ENCODE peak calls at places on chromosomes 11 and 22, in four cellular contexts. One of them, this sample, is unnamed.
A peak's percentile ranks its signal among the peaks of the same experiment; 100 is the strongest.

GRCh38 chr22:38155703-38156102 is 25.9 kb downstream of the PLA2G6 start:
- DNase-seq in PC-3: no peak
- DNase-seq in H9: no peak
- DNase-seq in HepG2: no peak
- DNase-seq in this sample: no peak

GRCh38 chr22:28172948-28173360 is 253.9 kb upstream of the PITPNB start:
- DNase-seq in H9: no peak
- DNase-seq in HepG2: no peak
- DNase-seq in PC-3: peak; percentile 55
- DNase-seq in this sample: no peak

GRCh38 chr11:19193916-19194315 is 7.9 kb downstream of the CSRP3 start:
- DNase-seq in H9: no peak
- DNase-seq in HepG2: no peak
- DNase-seq in PC-3: no peak
- DNase-seq in this sample: no peak

GRCh38 chr22:46417769-46418168 is 82.3 kb downstream of the TRMU start:
- DNase-seq in H9: no peak
- DNase-seq in HepG2: no peak
- DNase-seq in PC-3: no peak
- DNase-seq in this sample: no peak

GRCh38 chr22:42720263-42721044 is at the start of gene A4GALT:
- DNase-seq in PC-3: no peak
- DNase-seq in H9: peak; percentile 51
- DNase-seq in HepG2: no peak
- DNase-seq in this sample: no peak

GRCh38 chr11:23540101-23540561 is 679.9 kb upstream of the CCDC179 start:
- DNase-seq in HepG2: peak; percentile 44
- DNase-seq in H9: peak; percentile 69
- DNase-seq in PC-3: peak; percentile 79
- DNase-seq in this sample: peak; percentile 43

GRCh38 chr11:84316866-84317560 is 1030.8 kb upstream of the CCDC90B start:
- DNase-seq in HepG2: no peak
- DNase-seq in PC-3: peak; percentile 15
- DNase-seq in H9: no peak
- DNase-seq in this sample: no peak

GRCh38 chr11:15268598-15268997 is 153.9 kb downstream of the INSC start:
- DNase-seq in PC-3: no peak
- DNase-seq in HepG2: no peak
- DNase-seq in H9: no peak
- DNase-seq in this sample: no peak

GRCh38 chr11:125202977-125203376 is 38.4 kb downstream of the PKNOX2 start:
- DNase-seq in HepG2: no peak
- DNase-seq in PC-3: no peak
- DNase-seq in H9: no peak
- DNase-seq in this sample: no peak

GRCh38 chr22:42644422-42645340 is 4.3 kb upstream of the ATP5MGL start:
- DNase-seq in HepG2: no peak
- DNase-seq in H9: peak; percentile 31
- DNase-seq in PC-3: no peak
- DNase-seq in this sample: no peak

GRCh38 chr11:65305501-65306268 is 9.0 kb upstream of the CDC42EP2 start:
- DNase-seq in HepG2: peak; percentile 93
- DNase-seq in H9: no peak
- DNase-seq in PC-3: no peak
- DNase-seq in this sample: no peak

GRCh38 chr11:26470992-26471391 is 101.1 kb downstream of the MUC15 start:
- DNase-seq in HepG2: no peak
- DNase-seq in PC-3: no peak
- DNase-seq in H9: no peak
- DNase-seq in this sample: no peak
- TF ChIP-seq CTCF in HepG2: no peak
- TF ChIP-seq CTCF in PC-3: no peak
- TF ChIP-seq CTCF in H9: no peak
- TF ChIP-seq CTCF in this sample: no peak

GRCh38 chr11:78189851-78190250 is 1.1 kb downstream of the USP35 start:
- DNase-seq in H9: no peak
- DNase-seq in PC-3: no peak
- DNase-seq in HepG2: no peak
- DNase-seq in this sample: no peak
- H3K9ac ChIP-seq in H9: no peak overlapping the region
- H3K9ac ChIP-seq in PC-3: no peak overlapping the region
- H3K9ac ChIP-seq in HepG2: peak overlapping the region; percentile 64
- H3K9ac ChIP-seq in this sample: peak overlapping the region; percentile 87

GRCh38 chr22:40714514-40714966 is 35.3 kb downstream of the MCHR1 start:
- DNase-seq in PC-3: peak; percentile 60
- DNase-seq in H9: peak; percentile 75
- DNase-seq in HepG2: peak; percentile 51
- DNase-seq in this sample: no peak
- TF ChIP-seq CTCF in PC-3: no peak
- TF ChIP-seq CTCF in H9: no peak
- TF ChIP-seq CTCF in HepG2: no peak
- TF ChIP-seq CTCF in this sample: no peak

GRCh38 chr22:49768961-49769690 is 58.5 kb downstream of the BRD1 start:
- DNase-seq in HepG2: no peak
- DNase-seq in PC-3: no peak
- DNase-seq in H9: no peak
- DNase-seq in this sample: no peak
- H3K9ac ChIP-seq in HepG2: no peak overlapping the region
- H3K9ac ChIP-seq in PC-3: no peak overlapping the region
- H3K9ac ChIP-seq in H9: no peak overlapping the region
- H3K9ac ChIP-seq in this sample: no peak overlapping the region

GRCh38 chr22:30635273-30636225 is at the start of gene SLC35E4:
- DNase-seq in HepG2: peak; percentile 13
- DNase-seq in PC-3: peak; percentile 83
- DNase-seq in H9: peak; percentile 92
- DNase-seq in this sample: peak; percentile 86
- TF ChIP-seq CTCF in HepG2: peak; percentile 26
- TF ChIP-seq CTCF in PC-3: peak; percentile 23
- TF ChIP-seq CTCF in H9: peak; percentile 38
- TF ChIP-seq CTCF in this sample: no peak

DNA sequence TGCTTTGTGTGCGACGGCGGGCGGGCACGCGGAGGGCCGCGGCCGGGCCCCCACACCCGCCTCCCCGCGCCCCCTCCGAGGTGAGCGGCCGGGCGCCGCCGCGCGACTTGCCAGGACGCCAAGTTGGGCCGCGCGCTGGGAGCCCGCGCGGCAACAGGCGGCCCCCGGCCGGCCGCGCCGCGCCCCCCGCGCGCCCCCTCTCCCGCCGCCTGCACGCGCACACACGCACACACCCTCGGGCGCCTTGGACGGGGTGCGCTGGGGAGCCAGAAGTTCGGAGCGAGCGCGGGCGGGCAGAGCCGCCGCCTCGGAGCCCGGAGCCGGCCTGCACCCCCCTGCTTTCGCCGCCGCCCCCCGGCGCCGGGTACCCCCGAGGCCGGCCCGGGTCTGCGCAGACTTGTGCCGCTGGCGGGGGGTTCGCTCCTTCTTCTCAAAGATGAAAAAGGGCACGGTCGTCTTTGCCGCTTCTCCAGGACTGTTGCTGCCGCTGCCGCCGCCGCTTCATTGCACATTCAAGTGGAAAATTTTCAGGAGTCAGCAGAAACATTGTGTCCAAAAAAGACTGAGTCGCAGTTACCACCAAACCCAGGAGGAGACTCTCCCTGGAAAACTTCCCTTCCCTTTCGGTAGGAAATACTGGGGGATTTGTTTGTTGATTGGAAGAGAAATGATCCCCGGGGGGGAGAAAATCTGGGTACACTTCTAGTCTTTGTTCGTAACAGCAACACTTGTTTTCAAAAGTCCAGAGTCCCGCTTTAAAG is 895 bp downstream of the TEAD1 start:
- DNase-seq in PC-3: no peak
- DNase-seq in HepG2: no peak
- DNase-seq in H9: no peak
- DNase-seq in this sample: no peak
- H3K9ac ChIP-seq in PC-3: peak overlapping the region; percentile 90
- H3K9ac ChIP-seq in HepG2: peak overlapping the region; percentile 85
- H3K9ac ChIP-seq in H9: peak overlapping the region; percentile 91
- H3K9ac ChIP-seq in this sample: no peak overlapping the region

This sample was measured in DND-41.